ENCODE peak calls at places on chromosomes 2 and 18, in four cellular contexts. P, N, I and Q are unnamed samples. For H3K4me1 and H3K9me3, the result is how much of the 10 kb centered on the place peaks cover.

GRCh38 chr2:17788773-17789172 is 27.5 kb upstream of the MSGN1 start:
- DNase-seq in N (no peak), I (no peak), P (no peak), Q (no peak)

GRCh38 chr2:226671177-226671676 is 128.4 kb downstream of the IRS1 start:
- DNase-seq in N (no peak), I (no peak), P (no peak), Q (no peak)

GRCh38 chr2:134999536-134999935 is 47.7 kb downstream of the MAP3K19 start:
- DNase-seq in P (no peak), N (no peak), I (no peak), Q (no peak)

GRCh38 chr2:135745545-135745944 is 3.9 kb downstream of the UBXN4 start:
- DNase-seq in N (no peak), P (no peak), I (no peak), Q (no peak)

GRCh38 chr2:56587456-56587855 is 403.7 kb downstream of the CCDC85A start:
- DNase-seq in N (no peak), P (no peak), I (no peak), Q (no peak)

GRCh38 chr2:37367984-37368383 is 23.6 kb downstream of the QPCT start:
- DNase-seq in N (no peak), I (no peak), P (no peak), Q (peak)

GRCh38 chr2:152385718-152386117 is 50.7 kb downstream of the FMNL2 start:
- DNase-seq in I (no peak), N (no peak), P (no peak), Q (no peak)

GRCh38 chr2:207311316-207312005 is 145.7 kb upstream of the KLF7 start:
- DNase-seq in I (no peak), N (peak), P (no peak), Q (no peak)

GRCh38 chr18:72566327-72566726 is 22.2 kb upstream of the CBLN2 start:
- DNase-seq in I (no peak), N (no peak), P (no peak), Q (no peak)

GRCh38 chr2:157592983-157593382 is 35.7 kb downstream of the ACVR1C start:
- DNase-seq in P (no peak), I (no peak), N (no peak), Q (no peak)

GRCh38 chr18:55351220-55351619 is 236.8 kb downstream of the TCF4 start:
- DNase-seq in I (no peak), N (no peak), P (no peak), Q (no peak)

GRCh38 chr2:10137053-10137843 is 14.7 kb downstream of the RRM2 start:
- DNase-seq in P (no peak), N (no peak), I (no peak), Q (peak)

GRCh38 chr18:31633416-31634330 is 42.0 kb downstream of the TTR start:
- DNase-seq in P (no peak), I (no peak), N (no peak), Q (no peak)

GRCh38 chr2:161165266-161165665 is 5.0 kb downstream of the TANK start:
- DNase-seq in P (no peak), N (no peak), I (no peak), Q (no peak)

GRCh38 chr18:33751613-33752221 is 173.7 kb downstream of the ASXL3 start:
- DNase-seq in N (no peak), I (no peak), P (no peak), Q (no peak)

GRCh38 chr2:176093145-176093888 is 796 bp downstream of the HOXD13 start:
- DNase-seq in N (no peak), I (no peak), P (no peak), Q (peak)

GRCh38 chr2:106561356-106561755 is 74.2 kb downstream of the CD8B2 start:
- DNase-seq in N (no peak), I (no peak), P (no peak), Q (no peak)

GRCh38 chr2:47401789-47402554 is 984 bp upstream of the MSH2 start:
- DNase-seq in N (no peak), P (peak), I (no peak), Q (peak)

GRCh38 chr2:187233811-187234210 is 214.2 kb downstream of the CALCRL start:
- DNase-seq in I (no peak), N (no peak), P (no peak), Q (no peak)

GRCh38 chr2:223093436-223093839 is 41.4 kb downstream of the KCNE4 start:
- DNase-seq in P (no peak), I (no peak), N (no peak), Q (peak)

GRCh38 chr2:167681646-167682045 is 565.7 kb downstream of the STK39 start:
- DNase-seq in I (no peak), P (no peak), N (no peak), Q (no peak)

GRCh38 chr2:241620419-241620769 is 16.6 kb downstream of the THAP4 start:
- DNase-seq in P (no peak), I (no peak), N (no peak), Q (no peak)

GRCh38 chr2:101474752-101475384 is at the start of gene RFX8:
- DNase-seq in N (no peak), P (no peak), I (peak), Q (peak)

GRCh38 chr2:201366166-201366565 is 9.0 kb upstream of the FLACC1 start:
- DNase-seq in I (no peak), N (no peak), P (no peak), Q (no peak)

GRCh38 chr2:39922679-39923416 is 143.8 kb upstream of the THUMPD2 start:
- DNase-seq in P (no peak), N (no peak), I (no peak), Q (no peak)

GRCh38 chr18:2857491-2858063 is 10.8 kb downstream of the EMILIN2 start:
- DNase-seq in P (no peak), N (peak), I (no peak), Q (no peak)

GRCh38 chr2:112831956-112832567 is 4.5 kb downstream of the IL1B start:
- DNase-seq in N (no peak), I (no peak), P (no peak), Q (peak)

GRCh38 chr2:113253453-113253852 is 25.3 kb downstream of the PAX8 start:
- DNase-seq in P (no peak), I (no peak), N (no peak), Q (no peak)

GRCh38 chr18:40159141-40160017 is 1795.7 kb upstream of the PIK3C3 start:
- DNase-seq in I (no peak), P (no peak), N (no peak), Q (no peak)

GRCh38 chr18:47149457-47150028 is 757 bp downstream of the HDHD2 start:
- DNase-seq in I (no peak), N (no peak), P (no peak), Q (peak)

GRCh38 chr2:161418715-161419337 is 2.7 kb downstream of the TBR1 start:
- DNase-seq in I (no peak), N (no peak), P (no peak), Q (peak)

GRCh38 chr18:944440-944839 is 39.8 kb downstream of the ADCYAP1 start:
- DNase-seq in N (no peak), I (no peak), P (no peak), Q (no peak)

GRCh38 chr18:24949908-24950307 is 402.1 kb downstream of the ZNF521 start:
- DNase-seq in N (no peak), P (no peak), I (no peak), Q (no peak)

GRCh38 chr2:156339866-156340265 is 7.3 kb upstream of the NR4A2 start:
- DNase-seq in N (no peak), P (no peak), I (no peak), Q (no peak)
- H3K4me1 ChIP-seq in N (under half), P (under half), I (under half), Q (under half)

GRCh38 chr2:127377262-127377661 is 10.5 kb downstream of the MAP3K2 start:
- DNase-seq in P (no peak), I (no peak), N (no peak), Q (no peak)

GRCh38 chr2:127379712-127380355 is 7.9 kb downstream of the MAP3K2 start:
- DNase-seq in N (no peak), I (no peak), P (no peak), Q (no peak)

GRCh38 chr2:127373362-127374083 is 14.3 kb downstream of the MAP3K2 start:
- DNase-seq in I (no peak), N (no peak), P (no peak), Q (no peak)

GRCh38 chr2:127371037-127371436 is 16.7 kb downstream of the MAP3K2 start:
- DNase-seq in I (no peak), N (no peak), P (no peak), Q (no peak)

GRCh38 chr2:127376265-127376664 is 11.5 kb downstream of the MAP3K2 start:
- DNase-seq in P (no peak), I (no peak), N (no peak), Q (no peak)
- H3K9me3 ChIP-seq in P (under half), I (under half), N (under half), Q (half or more)

GRCh38 chr2:45782436-45782835 is 131.0 kb downstream of the PRKCE start:
- DNase-seq in P (no peak), I (no peak), N (no peak), Q (no peak)
- H3K4me1 ChIP-seq in P (under half), I (under half), N (under half), Q (under half)

DNA sequence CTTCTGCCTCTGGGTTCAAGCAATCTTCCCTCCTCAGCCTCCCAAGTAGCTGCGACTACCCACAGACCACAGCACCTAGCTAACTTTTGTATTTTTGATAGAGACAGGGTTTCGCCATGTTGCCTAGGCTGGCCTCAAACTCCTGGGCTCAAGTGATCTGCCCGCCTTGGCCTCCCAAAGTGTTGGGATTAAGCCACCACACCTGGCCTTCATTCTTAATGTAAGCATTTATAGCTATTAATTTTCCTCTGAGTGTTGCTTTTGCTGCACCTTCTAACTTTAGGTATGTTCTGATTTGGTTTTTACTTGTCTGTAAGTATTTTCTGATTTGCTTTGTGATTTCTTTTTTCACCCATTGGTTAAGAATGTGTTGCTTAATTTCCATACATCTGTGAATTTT is 29.7 kb downstream of the CHMP3 start:
- DNase-seq in P (no peak), I (no peak), N (no peak), Q (no peak)
- H3K9me3 ChIP-seq in P (under half), I (under half), N (under half), Q (half or more)